ENCODE peak calls at places on chromosomes 1 and 21, in five cellular contexts. W is tibial artery; Q is pancreas; I is breast epithelium; C is CD8-positive, alpha-beta T cell. S is an unnamed sample.

GRCh38 chr21:17947546-17947945 is 128.4 kb upstream of the C21orf91 start:
- DNase-seq in C (no peak), I (no peak), W (no peak), Q (no peak), S (no peak)

GRCh38 chr1:210882414-210883221 is 251.3 kb downstream of the KCNH1 start:
- DNase-seq in Q (no peak), I (no peak), W (no peak), C (no peak), S (no peak)

GRCh38 chr1:166069390-166069789 is 97.4 kb downstream of the FAM78B start:
- DNase-seq in I (no peak), W (no peak), Q (no peak), C (no peak), S (peak)

GRCh38 chr1:201566933-201567801 is 28.2 kb downstream of the NAV1 start:
- DNase-seq in W (no peak), I (no peak), C (no peak), Q (no peak), S (no peak)

GRCh38 chr1:26998319-26999300 is 5.1 kb downstream of the TRNP1 start:
- DNase-seq in I (no peak), C (no peak), Q (no peak), W (no peak), S (no peak)

GRCh38 chr21:43819511-43820405 is 30.4 kb downstream of the RRP1 start:
- DNase-seq in I (no peak), Q (no peak), W (peak), C (no peak), S (no peak)

GRCh38 chr1:116919802-116920201 is 10.1 kb downstream of the PTGFRN start:
- DNase-seq in I (no peak), Q (peak), W (no peak), C (no peak), S (peak)

GRCh38 chr1:110318046-110318445 is 21.1 kb upstream of the RBM15 start:
- DNase-seq in I (no peak), W (no peak), C (no peak), Q (no peak), S (no peak)

GRCh38 chr1:2088434-2088833 is 38.2 kb downstream of the PRKCZ start:
- DNase-seq in W (no peak), I (no peak), C (no peak), Q (no peak), S (no peak)

GRCh38 chr1:51000160-51000559 is 30.1 kb downstream of the CDKN2C start:
- DNase-seq in I (no peak), W (no peak), Q (no peak), C (no peak), S (no peak)

GRCh38 chr1:232226197-232226681 is 403.7 kb downstream of the SIPA1L2 start:
- DNase-seq in C (no peak), I (no peak), W (no peak), Q (no peak), S (no peak)

GRCh38 chr1:39322431-39322830 is 117.9 kb downstream of the MACF1 start:
- DNase-seq in Q (no peak), I (no peak), C (no peak), W (no peak), S (no peak)

GRCh38 chr1:17759114-17759513 is 4.0 kb downstream of the ACTL8 start:
- DNase-seq in W (no peak), Q (no peak), I (no peak), C (no peak), S (peak)

GRCh38 chr1:48908606-48909005 is 131.9 kb upstream of the BEND5 start:
- DNase-seq in C (no peak), W (no peak), I (no peak), Q (no peak), S (no peak)

GRCh38 chr1:13617773-13618172 is 34.1 kb downstream of the PDPN start:
- DNase-seq in C (no peak), Q (no peak), W (no peak), I (no peak), S (no peak)

GRCh38 chr1:18631496-18632217 is 1.0 kb downstream of the PAX7 start:
- DNase-seq in Q (no peak), W (no peak), C (no peak), I (no peak), S (no peak)

GRCh38 chr21:44735821-44736220 is 24.4 kb upstream of the TSPEAR start:
- DNase-seq in C (no peak), Q (no peak), I (no peak), W (no peak), S (no peak)

GRCh38 chr1:234114648-234115307 is 210.3 kb downstream of the SLC35F3 start:
- DNase-seq in Q (no peak), C (no peak), I (peak), W (peak), S (peak)

GRCh38 chr1:30809514-30810263 is 52.1 kb upstream of the LAPTM5 start:
- DNase-seq in C (no peak), W (no peak), I (no peak), Q (no peak), S (no peak)

GRCh38 chr1:8516793-8517556 is 199.1 kb downstream of the SLC45A1 start:
- DNase-seq in W (no peak), Q (no peak), C (no peak), I (no peak), S (no peak)

GRCh38 chr1:194056169-194056568 is 869.8 kb upstream of the B3GALT2 start:
- DNase-seq in I (no peak), W (no peak), C (no peak), Q (no peak), S (no peak)

GRCh38 chr1:184291701-184292100 is 95.1 kb upstream of the C1orf21 start:
- DNase-seq in C (no peak), W (no peak), Q (no peak), I (no peak), S (no peak)
- TF ChIP-seq CTCF in C (no peak), W (no peak), Q (no peak), I (no peak), S (no peak)

GRCh38 chr1:97192872-97193572 is 471.4 kb downstream of the PTBP2 start:
- DNase-seq in Q (peak), I (peak), W (no peak), C (no peak), S (peak)
- TF ChIP-seq CTCF in Q (no peak), I (no peak), W (no peak), C (no peak), S (no peak)

DNA sequence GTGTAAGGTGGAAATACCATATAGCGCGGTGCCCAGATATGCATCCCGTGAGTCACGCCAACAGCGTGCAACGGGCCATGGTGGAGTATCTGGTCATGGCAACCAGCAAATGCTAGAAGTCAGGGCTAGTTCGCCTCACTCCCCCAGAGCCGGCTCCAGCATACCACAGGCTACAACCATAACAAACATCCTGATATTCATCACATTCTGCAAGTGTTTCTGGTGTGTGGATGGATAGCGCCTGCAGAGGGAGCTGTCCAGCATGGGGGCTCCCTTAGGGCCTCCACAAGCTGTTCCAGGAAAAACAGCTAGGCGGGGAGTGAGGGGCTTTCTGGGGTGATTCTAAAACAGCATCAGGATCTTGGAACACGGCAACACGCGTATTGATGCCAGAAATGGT is 6.8 kb downstream of the C1orf198 start:
- DNase-seq in Q (no peak), C (no peak), I (no peak), W (no peak), S (no peak)
- TF ChIP-seq CTCF in Q (no peak), C (no peak), I (no peak), W (no peak), S (no peak)

GRCh38 chr1:3898994-3899775 is 887 bp downstream of the C1orf174 start:
- DNase-seq in W (no peak), Q (no peak), C (no peak), I (no peak), S (no peak)
- TF ChIP-seq CTCF in W (no peak), Q (no peak), C (no peak), I (no peak), S (no peak)

GRCh38 chr1:94032637-94033036 is 88.3 kb downstream of the ABCA4 start:
- DNase-seq in W (no peak), C (no peak), I (no peak), Q (no peak), S (no peak)
- TF ChIP-seq CTCF in W (no peak), C (no peak), I (no peak), Q (no peak), S (no peak)

GRCh38 chr1:192732787-192733186 is 76.1 kb upstream of the RGS2 start:
- DNase-seq in Q (no peak), I (no peak), W (no peak), C (no peak), S (no peak)
- TF ChIP-seq CTCF in Q (no peak), I (no peak), W (no peak), C (no peak), S (peak)

GRCh38 chr1:87284456-87285240 is 44.0 kb upstream of the LMO4 start:
- DNase-seq in I (no peak), C (no peak), W (no peak), Q (no peak), S (peak)

GRCh38 chr1:87279201-87279860 is 49.3 kb upstream of the LMO4 start:
- DNase-seq in C (no peak), W (peak), Q (no peak), I (no peak), S (no peak)

GRCh38 chr1:87274851-87275250 is 53.8 kb upstream of the LMO4 start:
- DNase-seq in Q (no peak), C (no peak), W (no peak), I (no peak), S (no peak)

GRCh38 chr1:87278791-87279190 is 49.9 kb upstream of the LMO4 start:
- DNase-seq in C (no peak), Q (no peak), W (no peak), I (no peak), S (no peak)

GRCh38 chr1:87279966-87280535 is 48.6 kb upstream of the LMO4 start:
- DNase-seq in W (no peak), I (no peak), C (no peak), Q (no peak), S (no peak)
- TF ChIP-seq CTCF in W (no peak), I (no peak), C (no peak), Q (no peak), S (no peak)

GRCh38 chr1:21530368-21531016 is 21.3 kb downstream of the ALPL start:
- DNase-seq in I (no peak), Q (no peak), C (no peak), W (no peak), S (no peak)
- TF ChIP-seq CTCF in I (no peak), Q (no peak), C (no peak), W (no peak), S (no peak)

GRCh38 chr1:25700626-25701025 is 84.0 kb downstream of the MAN1C1 start:
- DNase-seq in C (no peak), Q (no peak), I (no peak), W (no peak), S (peak)
- TF ChIP-seq CTCF in C (no peak), Q (no peak), I (no peak), W (peak), S (no peak)

GRCh38 chr1:154326546-154327465 is 1.5 kb downstream of the ATP8B2 start:
- DNase-seq in W (peak), I (no peak), Q (no peak), C (no peak), S (no peak)
- TF ChIP-seq CTCF in W (no peak), I (no peak), Q (peak), C (no peak), S (no peak)